ENCODE peak calls at places on chromosomes 4 and X, in six cellular contexts. U is GM23248; V is NCI-H187; Z is HCEC 1CT; F is activated naive CD4-positive, alpha-beta T cell treated with Interleukin-2 at 50 U/mL for 16 hours; Q is GM12864. D is an unnamed sample.

GRCh38 chr4:24515698-24516097 is 68.7 kb downstream of the DHX15 start:
- DNase-seq in F (no peak), V (no peak), Z (no peak), U (peak), Q (no peak), D (no peak)

GRCh38 chr4:55609393-55609821 is 17.4 kb upstream of the PDCL2 start:
- DNase-seq in U (peak), F (no peak), V (no peak), Q (no peak), Z (peak), D (no peak)

GRCh38 chrX:2220829-2221567 is 279.8 kb downstream of the DHRSX start:
- DNase-seq in Q (peak), F (no peak), V (no peak), U (no peak), Z (no peak), D (no peak)

GRCh38 chrX:19440713-19441112 is 74.6 kb downstream of the MAP3K15 start:
- DNase-seq in Q (no peak), F (no peak), V (no peak), Z (peak), U (peak), D (no peak)

GRCh38 chrX:133698298-133698697 is 283.0 kb upstream of the GPC4 start:
- DNase-seq in F (no peak), Q (no peak), Z (no peak), U (peak), V (no peak), D (no peak)

GRCh38 chr4:14958436-14958835 is 43.8 kb upstream of the CPEB2 start:
- DNase-seq in U (no peak), V (no peak), Q (no peak), Z (no peak), F (no peak), D (no peak)

GRCh38 chr4:94127707-94128328 is 79.8 kb upstream of the SMARCAD1 start:
- DNase-seq in U (peak), Z (peak), V (no peak), Q (no peak), F (no peak), D (peak)

GRCh38 chr4:104490770-104491395 is 3.8 kb downstream of the CXXC4 start:
- DNase-seq in V (peak), U (peak), Z (no peak), F (peak), Q (no peak), D (peak)

GRCh38 chr4:155529197-155529596 is 137.5 kb upstream of the GUCY1A1 start:
- DNase-seq in U (peak), F (no peak), V (no peak), Z (no peak), Q (no peak), D (no peak)

D was measured in OCI-LY7.